ENCODE peak calls at places on chromosomes 13 and 19, in seven cellular contexts. H is AG08395; R is HFF-Myc; E is CD8-positive, alpha-beta T cell; Q is activated CD4-positive, alpha-beta T cell treated with anti-CD3 and anti-CD28 coated beads, Interleukin-2, amount 50 U/mL, for 1 hour; D is A172; J is NCI-H2029. K is an unnamed sample.

GRCh38 chr19:17281391-17282304 is at the start of gene ANKLE1:
- DNase-seq in H (peak; percentile 35), R (no peak), E (peak; percentile 40), Q (peak; percentile 35), D (no peak), J (no peak), K (no peak)

GRCh38 chr13:109790951-109791605 is 4.7 kb upstream of the IRS2 start:
- DNase-seq in H (no peak), R (no peak), E (peak; percentile 50), Q (peak; percentile 35), D (peak; percentile 55), J (peak; percentile 76), K (peak; percentile 49)

GRCh38 chr13:66661336-66661735 is 568.8 kb downstream of the PCDH9 start:
- DNase-seq in H (no peak), R (no peak), E (no peak), Q (no peak), D (no peak), J (no peak), K (no peak)

GRCh38 chr19:4552546-4552819 is 7.0 kb downstream of the SEMA6B start:
- DNase-seq in H (no peak), R (no peak), E (no peak), Q (no peak), D (no peak), J (no peak), K (no peak)

GRCh38 chr13:114107686-114108081 is 24.7 kb downstream of the RASA3 start:
- DNase-seq in H (peak; percentile 76), R (no peak), E (no peak), Q (no peak), D (no peak), J (peak; percentile 45), K (no peak)

GRCh38 chr13:48647625-48648024 is 6.1 kb upstream of the CYSLTR2 start:
- DNase-seq in H (no peak), R (no peak), E (no peak), Q (no peak), D (no peak), J (no peak), K (no peak)

GRCh38 chr13:50334944-50335343 is 319.7 kb downstream of the KCNRG start:
- DNase-seq in H (no peak), R (no peak), E (no peak), Q (no peak), D (no peak), J (no peak), K (no peak)

GRCh38 chr13:38783992-38784875 is 97.4 kb downstream of the FREM2 start:
- DNase-seq in H (no peak), R (no peak), E (no peak), Q (no peak), D (no peak), J (no peak), K (no peak)

GRCh38 chr13:90696254-90696653 is 651.2 kb upstream of the MIR17HG start:
- DNase-seq in H (peak; percentile 57), R (no peak), E (no peak), Q (no peak), D (peak; percentile 79), J (no peak), K (no peak)

GRCh38 chr13:32878172-32878571 is 138.1 kb upstream of the KL start:
- DNase-seq in H (no peak), R (no peak), E (no peak), Q (no peak), D (peak; percentile 48), J (no peak), K (no peak)

GRCh38 chr19:3411636-3412035 is 45.3 kb downstream of the NFIC start:
- DNase-seq in H (no peak), R (no peak), E (no peak), Q (no peak), D (no peak), J (no peak), K (no peak)

GRCh38 chr13:32894589-32895001 is 121.6 kb upstream of the KL start:
- DNase-seq in H (peak; percentile 25), R (no peak), E (no peak), Q (no peak), D (no peak), J (no peak), K (no peak)

GRCh38 chr19:53545271-53546065 is 7.5 kb downstream of the ZNF331 start:
- DNase-seq in H (peak; percentile 66), R (peak; percentile 27), E (no peak), Q (no peak), D (peak; percentile 88), J (no peak), K (no peak)

GRCh38 chr13:99307648-99308339 is 595 bp upstream of the GPR183 start:
- DNase-seq in H (peak; percentile 68), R (no peak), E (peak; percentile 63), Q (peak; percentile 45), D (peak; percentile 61), J (peak; percentile 41), K (no peak)

GRCh38 chr13:103203750-103204330 is 137.6 kb upstream of the SLC10A2 start:
- DNase-seq in H (no peak), R (no peak), E (no peak), Q (no peak), D (no peak), J (no peak), K (no peak)

GRCh38 chr13:28678809-28679208 is 19.9 kb downstream of the POMP start:
- DNase-seq in H (no peak), R (no peak), E (no peak), Q (no peak), D (no peak), J (no peak), K (no peak)

GRCh38 chr19:1027020-1027952 is 878 bp downstream of the CNN2 start:
- DNase-seq in H (no peak), R (no peak), E (peak; percentile 44), Q (no peak), D (peak; percentile 35), J (no peak), K (peak; percentile 26)

GRCh38 chr19:18433735-18434398 is 4.1 kb downstream of the ISYNA1 start:
- DNase-seq in H (no peak), R (no peak), E (no peak), Q (no peak), D (no peak), J (no peak), K (no peak)

GRCh38 chr13:74287672-74288169 is 153.5 kb upstream of the KLF12 start:
- DNase-seq in H (peak; percentile 41), R (peak; percentile 44), E (peak; percentile 85), Q (peak; percentile 85), D (peak; percentile 14), J (peak; percentile 78), K (peak; percentile 91)

GRCh38 chr13:51549050-51549449 is 35.2 kb upstream of the WDFY2 start:
- DNase-seq in H (no peak), R (no peak), E (no peak), Q (no peak), D (peak; percentile 11), J (no peak), K (no peak)

GRCh38 chr13:27353166-27353583 is 71.2 kb upstream of the GTF3A start:
- DNase-seq in H (peak; percentile 45), R (no peak), E (no peak), Q (no peak), D (peak; percentile 55), J (no peak), K (no peak)

GRCh38 chr19:38304866-38305429 is 897 bp downstream of the C19orf33 start:
- DNase-seq in H (no peak), R (no peak), E (no peak), Q (no peak), D (peak; percentile 98), J (peak; percentile 74), K (no peak)